ENCODE peak calls at places on chromosomes 4 and X, in eight cellular contexts. One of them, this sample, is unnamed.

GRCh38 chr4:2818351-2818939 is 25.2 kb upstream of the ADD1 start:
- ATAC-seq in HepG2: no peak
- ATAC-seq in GM23338: peak
- ATAC-seq in Panc1: no peak
- ATAC-seq in GM12878: peak
- ATAC-seq in upper lobe of left lung: no peak
- ATAC-seq in HCT116: peak
- ATAC-seq in K562: no peak
- ATAC-seq in this sample: peak

GRCh38 chr4:10589808-10590207 is 94.8 kb downstream of the CLNK start:
- ATAC-seq in HepG2: no peak
- ATAC-seq in GM23338: no peak
- ATAC-seq in Panc1: no peak
- ATAC-seq in GM12878: no peak
- ATAC-seq in upper lobe of left lung: no peak
- ATAC-seq in HCT116: no peak
- ATAC-seq in K562: no peak
- ATAC-seq in this sample: no peak

GRCh38 chrX:154710309-154710708 is 40.6 kb downstream of the GAB3 start:
- ATAC-seq in HepG2: no peak
- ATAC-seq in GM23338: no peak
- ATAC-seq in Panc1: no peak
- ATAC-seq in GM12878: no peak
- ATAC-seq in upper lobe of left lung: no peak
- ATAC-seq in HCT116: no peak
- ATAC-seq in K562: no peak
- ATAC-seq in this sample: no peak

GRCh38 chr4:6279582-6280289 is 10.1 kb downstream of the WFS1 start:
- ATAC-seq in HepG2: no peak
- ATAC-seq in GM23338: no peak
- ATAC-seq in Panc1: no peak
- ATAC-seq in GM12878: no peak
- ATAC-seq in upper lobe of left lung: no peak
- ATAC-seq in HCT116: no peak
- ATAC-seq in K562: no peak
- ATAC-seq in this sample: no peak

GRCh38 chrX:120200851-120201250 is 42.4 kb downstream of the RHOXF2 start:
- ATAC-seq in HepG2: no peak
- ATAC-seq in GM23338: peak
- ATAC-seq in Panc1: no peak
- ATAC-seq in GM12878: no peak
- ATAC-seq in upper lobe of left lung: no peak
- ATAC-seq in HCT116: no peak
- ATAC-seq in K562: no peak
- ATAC-seq in this sample: no peak

GRCh38 chrX:56986138-56986537 is 9.2 kb downstream of the SPIN3 start:
- ATAC-seq in HepG2: no peak
- ATAC-seq in GM23338: no peak
- ATAC-seq in Panc1: no peak
- ATAC-seq in GM12878: peak
- ATAC-seq in upper lobe of left lung: no peak
- ATAC-seq in HCT116: no peak
- ATAC-seq in K562: no peak
- ATAC-seq in this sample: no peak

GRCh38 chr4:129682586-129682985 is 586.6 kb downstream of the C4orf33 start:
- ATAC-seq in HepG2: no peak
- ATAC-seq in GM23338: no peak
- ATAC-seq in Panc1: no peak
- ATAC-seq in GM12878: no peak
- ATAC-seq in upper lobe of left lung: no peak
- ATAC-seq in HCT116: no peak
- ATAC-seq in K562: no peak
- ATAC-seq in this sample: no peak

GRCh38 chr4:112279025-112279881 is 6.5 kb downstream of the TIFA start:
- ATAC-seq in HepG2: no peak
- ATAC-seq in GM23338: no peak
- ATAC-seq in Panc1: no peak
- ATAC-seq in GM12878: peak
- ATAC-seq in upper lobe of left lung: no peak
- ATAC-seq in HCT116: no peak
- ATAC-seq in K562: no peak
- ATAC-seq in this sample: peak

GRCh38 chr4:158172196-158172557 is 648 bp downstream of the GASK1B start:
- ATAC-seq in HepG2: no peak
- ATAC-seq in GM23338: no peak
- ATAC-seq in Panc1: no peak
- ATAC-seq in GM12878: no peak
- ATAC-seq in upper lobe of left lung: no peak
- ATAC-seq in HCT116: no peak
- ATAC-seq in K562: no peak
- ATAC-seq in this sample: no peak

GRCh38 chrX:47941423-47941822 is 62.4 kb downstream of the ZNF182 start:
- ATAC-seq in HepG2: no peak
- ATAC-seq in GM23338: no peak
- ATAC-seq in Panc1: no peak
- ATAC-seq in GM12878: peak
- ATAC-seq in upper lobe of left lung: no peak
- ATAC-seq in HCT116: no peak
- ATAC-seq in K562: no peak
- ATAC-seq in this sample: no peak
- H3K4me3 ChIP-seq in HepG2: no peak
- H3K4me3 ChIP-seq in GM23338: no peak
- H3K4me3 ChIP-seq in Panc1: no peak
- H3K4me3 ChIP-seq in GM12878: no peak
- H3K4me3 ChIP-seq in upper lobe of left lung: no peak
- H3K4me3 ChIP-seq in HCT116: no peak
- H3K4me3 ChIP-seq in K562: no peak
- H3K4me3 ChIP-seq in this sample: no peak

GRCh38 chr4:138030375-138030774 is 211.8 kb downstream of the SLC7A11 start:
- ATAC-seq in HepG2: no peak
- ATAC-seq in GM23338: no peak
- ATAC-seq in Panc1: no peak
- ATAC-seq in GM12878: no peak
- ATAC-seq in upper lobe of left lung: no peak
- ATAC-seq in HCT116: no peak
- ATAC-seq in K562: no peak
- ATAC-seq in this sample: no peak

GRCh38 chr4:138039010-138039409 is 203.1 kb downstream of the SLC7A11 start:
- ATAC-seq in HepG2: no peak
- ATAC-seq in GM23338: no peak
- ATAC-seq in Panc1: no peak
- ATAC-seq in GM12878: no peak
- ATAC-seq in upper lobe of left lung: no peak
- ATAC-seq in HCT116: no peak
- ATAC-seq in K562: no peak
- ATAC-seq in this sample: no peak

GRCh38 chr4:138035781-138036258 is 206.3 kb downstream of the SLC7A11 start:
- ATAC-seq in HepG2: peak
- ATAC-seq in GM23338: peak
- ATAC-seq in Panc1: peak
- ATAC-seq in GM12878: peak
- ATAC-seq in upper lobe of left lung: peak
- ATAC-seq in HCT116: peak
- ATAC-seq in K562: peak
- ATAC-seq in this sample: peak

GRCh38 chr4:138037716-138038115 is 204.4 kb downstream of the SLC7A11 start:
- ATAC-seq in HepG2: peak
- ATAC-seq in GM23338: no peak
- ATAC-seq in Panc1: no peak
- ATAC-seq in GM12878: no peak
- ATAC-seq in upper lobe of left lung: no peak
- ATAC-seq in HCT116: no peak
- ATAC-seq in K562: no peak
- ATAC-seq in this sample: peak

DNA sequence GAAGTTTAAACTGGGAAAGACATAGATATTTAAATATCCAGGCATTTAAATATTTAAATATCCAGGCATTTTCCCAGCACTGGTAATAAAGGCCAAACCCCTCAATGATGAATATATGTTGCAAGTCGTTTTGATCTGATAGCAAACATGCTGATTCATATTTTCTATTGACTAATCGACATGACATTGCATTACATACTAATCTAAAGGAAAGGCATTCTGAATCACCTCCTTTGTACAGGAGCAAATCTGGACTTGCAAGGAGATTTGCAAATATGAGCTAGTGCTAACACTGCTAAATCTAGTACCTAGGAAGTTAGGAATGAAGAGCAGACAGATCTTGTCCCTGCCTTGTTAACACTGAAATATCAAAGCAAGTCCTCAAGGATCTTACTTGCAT is 207.3 kb downstream of the SLC7A11 start:
- ATAC-seq in HepG2: no peak
- ATAC-seq in GM23338: no peak
- ATAC-seq in Panc1: no peak
- ATAC-seq in GM12878: no peak
- ATAC-seq in upper lobe of left lung: no peak
- ATAC-seq in HCT116: no peak
- ATAC-seq in K562: no peak
- ATAC-seq in this sample: no peak
- TF ChIP-seq POLR2AphosphoS5 in HepG2: no peak
- TF ChIP-seq POLR2AphosphoS5 in GM23338: no peak
- TF ChIP-seq POLR2AphosphoS5 in Panc1: no peak
- TF ChIP-seq POLR2AphosphoS5 in GM12878: no peak
- TF ChIP-seq POLR2AphosphoS5 in upper lobe of left lung: no peak
- TF ChIP-seq POLR2AphosphoS5 in HCT116: no peak
- TF ChIP-seq POLR2AphosphoS5 in K562: no peak
- TF ChIP-seq POLR2AphosphoS5 in this sample: no peak

GRCh38 chrX:2690856-2691542 is at the start of gene CD99:
- ATAC-seq in HepG2: peak
- ATAC-seq in GM23338: peak
- ATAC-seq in Panc1: peak
- ATAC-seq in GM12878: peak
- ATAC-seq in upper lobe of left lung: peak
- ATAC-seq in HCT116: peak
- ATAC-seq in K562: peak
- ATAC-seq in this sample: peak

GRCh38 chrX:2692221-2693122 is 1.4 kb downstream of the CD99 start:
- ATAC-seq in HepG2: no peak
- ATAC-seq in GM23338: peak
- ATAC-seq in Panc1: no peak
- ATAC-seq in GM12878: peak
- ATAC-seq in upper lobe of left lung: no peak
- ATAC-seq in HCT116: no peak
- ATAC-seq in K562: peak
- ATAC-seq in this sample: no peak

GRCh38 chrX:2691543-2692220 is 587 bp downstream of the CD99 start:
- ATAC-seq in HepG2: peak
- ATAC-seq in GM23338: peak
- ATAC-seq in Panc1: peak
- ATAC-seq in GM12878: peak
- ATAC-seq in upper lobe of left lung: peak
- ATAC-seq in HCT116: peak
- ATAC-seq in K562: peak
- ATAC-seq in this sample: peak

GRCh38 chrX:2693123-2693438 is 2.0 kb downstream of the CD99 start:
- ATAC-seq in HepG2: no peak
- ATAC-seq in GM23338: no peak
- ATAC-seq in Panc1: no peak
- ATAC-seq in GM12878: no peak
- ATAC-seq in upper lobe of left lung: no peak
- ATAC-seq in HCT116: no peak
- ATAC-seq in K562: no peak
- ATAC-seq in this sample: no peak

DNA sequence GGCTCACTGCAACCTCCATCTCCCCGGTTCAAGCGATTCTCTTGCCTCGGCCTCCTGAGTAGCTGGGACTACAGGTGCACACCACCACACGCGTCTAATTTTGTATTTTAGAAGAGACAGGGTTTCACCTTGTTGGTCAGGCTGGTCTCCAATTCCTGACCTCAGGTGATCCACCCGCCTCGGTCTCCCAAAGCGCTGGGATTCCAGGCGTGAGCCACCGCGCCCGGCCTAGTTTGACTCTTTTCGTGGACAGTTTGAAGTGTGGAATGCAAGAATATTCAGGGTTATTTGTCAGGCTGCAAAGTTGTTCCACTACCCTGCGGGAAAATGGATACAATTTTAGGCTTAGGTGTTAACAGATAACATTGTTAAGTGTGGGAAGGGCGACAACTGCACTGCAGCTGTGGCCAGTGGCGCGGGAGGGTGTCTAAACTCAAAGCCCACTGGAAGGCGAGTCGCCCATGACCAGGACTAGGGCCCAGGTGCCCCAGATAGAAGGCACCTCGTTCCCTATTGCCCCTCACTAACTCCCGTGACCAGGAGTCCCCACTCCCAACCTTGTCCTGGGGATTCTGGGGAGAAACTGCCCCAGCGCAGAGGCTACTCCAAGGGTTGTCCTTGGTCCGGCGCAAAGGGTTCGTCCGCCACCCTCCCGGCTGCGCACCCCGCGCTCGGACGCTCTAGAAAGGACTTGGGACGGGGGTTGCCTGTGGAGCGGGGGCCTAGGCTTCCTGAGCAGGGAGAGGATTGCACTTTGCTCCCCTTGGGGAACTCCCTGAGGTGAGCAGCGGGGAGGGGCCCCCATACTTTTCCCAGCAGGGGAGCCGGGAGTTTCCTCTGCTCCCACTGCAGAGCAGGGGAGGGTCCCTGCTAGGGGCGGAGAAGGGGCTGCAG is 1.1 kb upstream of the CD99 start:
- ATAC-seq in HepG2: peak
- ATAC-seq in GM23338: peak
- ATAC-seq in Panc1: no peak
- ATAC-seq in GM12878: no peak
- ATAC-seq in upper lobe of left lung: no peak
- ATAC-seq in HCT116: no peak
- ATAC-seq in K562: no peak
- ATAC-seq in this sample: no peak
- H3K4me3 ChIP-seq in HepG2: peak
- H3K4me3 ChIP-seq in GM23338: peak
- H3K4me3 ChIP-seq in Panc1: no peak
- H3K4me3 ChIP-seq in GM12878: no peak
- H3K4me3 ChIP-seq in upper lobe of left lung: peak
- H3K4me3 ChIP-seq in HCT116: no peak
- H3K4me3 ChIP-seq in K562: no peak
- H3K4me3 ChIP-seq in this sample: no peak

DNA sequence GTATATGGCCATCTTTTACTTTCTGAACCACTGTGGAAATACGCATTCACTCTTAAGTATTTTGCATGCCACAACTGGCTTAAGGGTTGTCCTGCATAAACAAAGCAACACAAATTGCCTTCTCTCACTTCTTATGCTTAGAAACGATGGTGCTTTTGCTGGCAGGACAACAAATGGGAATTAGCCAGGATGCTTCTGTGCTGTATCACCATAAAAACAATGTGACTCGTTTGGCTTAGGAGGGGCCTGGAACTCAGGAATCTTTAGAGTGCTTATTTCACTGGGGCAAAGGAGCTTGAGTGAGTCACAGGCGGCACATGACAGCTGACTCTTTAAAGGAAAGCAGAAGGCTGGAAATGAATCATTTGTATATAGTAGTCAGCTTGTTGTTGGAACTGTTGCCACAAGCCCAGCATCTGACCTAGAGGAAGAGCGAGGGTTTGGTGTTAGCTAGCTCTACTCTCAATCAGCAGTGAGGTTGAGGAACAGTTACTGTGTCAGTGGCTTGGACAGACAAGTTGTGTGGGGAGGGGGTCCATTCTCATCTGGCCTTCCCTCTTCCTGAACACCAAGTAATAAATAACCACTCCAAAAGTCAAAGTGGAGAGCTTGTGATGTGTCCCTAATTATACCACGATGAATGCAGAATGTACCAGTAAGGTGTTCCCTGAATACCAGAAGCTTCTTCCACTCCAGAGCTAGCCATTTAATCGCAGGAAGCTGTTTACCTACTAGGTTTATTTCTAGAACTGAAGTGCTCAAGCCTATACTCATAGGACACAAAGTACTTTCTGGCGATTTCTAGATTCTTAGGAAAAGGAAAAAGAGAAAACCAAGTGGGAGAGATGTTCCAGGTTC is 293.1 kb downstream of the CAMK2D start:
- ATAC-seq in HepG2: peak
- ATAC-seq in GM23338: peak
- ATAC-seq in Panc1: peak
- ATAC-seq in GM12878: no peak
- ATAC-seq in upper lobe of left lung: peak
- ATAC-seq in HCT116: peak
- ATAC-seq in K562: no peak
- ATAC-seq in this sample: peak
- TF ChIP-seq POLR2AphosphoS5 in HepG2: no peak
- TF ChIP-seq POLR2AphosphoS5 in GM23338: no peak
- TF ChIP-seq POLR2AphosphoS5 in Panc1: peak
- TF ChIP-seq POLR2AphosphoS5 in GM12878: no peak
- TF ChIP-seq POLR2AphosphoS5 in upper lobe of left lung: peak
- TF ChIP-seq POLR2AphosphoS5 in HCT116: peak
- TF ChIP-seq POLR2AphosphoS5 in K562: no peak
- TF ChIP-seq POLR2AphosphoS5 in this sample: peak

This sample was measured in gastroesophageal sphincter.